ENCODE peak calls at places on chromosome 16, in five cellular contexts. D is A549, L is GM23338, Y is K562, F is GM12878. T is an unnamed sample.

GRCh38 chr16:67110136-67110847 is 551 bp downstream of the PHAF1 start:
- DNase-seq in L (peak), Y (no peak), D (no peak), F (no peak), T (no peak)

GRCh38 chr16:85553436-85554113 is 59.5 kb upstream of the GSE1 start:
- DNase-seq in Y (no peak), L (peak), D (peak), F (no peak), T (peak)

GRCh38 chr16:52471650-52472370 is 75.1 kb downstream of the TOX3 start:
- DNase-seq in Y (no peak), F (no peak), L (no peak), D (peak), T (no peak)

GRCh38 chr16:60123387-60124023 is 1389.4 kb upstream of the GOT2 start:
- DNase-seq in F (no peak), D (no peak), L (no peak), Y (no peak), T (no peak)

GRCh38 chr16:85213926-85214294 is 101.6 kb upstream of the CIBAR2 start:
- DNase-seq in Y (no peak), D (no peak), F (no peak), L (no peak), T (no peak)

GRCh38 chr16:25065899-25066298 is 45.6 kb upstream of the LCMT1 start:
- DNase-seq in Y (peak), L (peak), D (no peak), F (no peak), T (peak)

GRCh38 chr16:68786685-68787418 is 49.8 kb downstream of the CDH1 start:
- DNase-seq in D (peak), Y (no peak), F (no peak), L (no peak), T (peak)

GRCh38 chr16:69611103-69611640 is 45.4 kb downstream of the NFAT5 start:
- DNase-seq in Y (no peak), L (no peak), D (no peak), F (no peak), T (no peak)

GRCh38 chr16:80105160-80105559 is 435.6 kb upstream of the DYNLRB2 start:
- DNase-seq in F (no peak), D (no peak), Y (no peak), L (no peak), T (no peak)

GRCh38 chr16:24999088-24999670 is 16.0 kb downstream of the ARHGAP17 start:
- DNase-seq in D (no peak), L (no peak), F (no peak), Y (no peak), T (no peak)

GRCh38 chr16:20191566-20191965 is 117.9 kb upstream of the GPR139 start:
- DNase-seq in D (no peak), F (no peak), Y (no peak), L (no peak), T (no peak)

GRCh38 chr16:26838931-26839330 is 227.8 kb upstream of the C16orf82 start:
- DNase-seq in D (no peak), F (no peak), L (no peak), Y (no peak), T (no peak)

GRCh38 chr16:24685539-24686432 is 43.7 kb upstream of the TNRC6A start:
- DNase-seq in D (peak), L (peak), F (no peak), Y (peak), T (peak)

GRCh38 chr16:4016648-4017047 is 99.6 kb downstream of the ADCY9 start:
- DNase-seq in F (no peak), D (no peak), Y (no peak), L (no peak), T (no peak)

GRCh38 chr16:12896562-12896961 is 4.8 kb upstream of the SHISA9 start:
- DNase-seq in F (no peak), Y (peak), D (peak), L (peak), T (peak)

GRCh38 chr16:55116165-55116894 is 185.7 kb downstream of the IRX5 start:
- DNase-seq in F (no peak), D (no peak), Y (no peak), L (no peak), T (no peak)

GRCh38 chr16:12225816-12226480 is 249.4 kb downstream of the SNX29 start:
- DNase-seq in F (no peak), Y (no peak), D (no peak), L (no peak), T (no peak)

GRCh38 chr16:55487048-55487803 is 8.2 kb downstream of the MMP2 start:
- DNase-seq in D (no peak), Y (no peak), F (no peak), L (no peak), T (no peak)

GRCh38 chr16:27127293-27127692 is 60.6 kb downstream of the C16orf82 start:
- DNase-seq in F (no peak), L (no peak), Y (no peak), D (no peak), T (no peak)

GRCh38 chr16:69179255-69180010 is 7.5 kb upstream of the SNTB2 start:
- DNase-seq in F (no peak), Y (no peak), D (peak), L (no peak), T (peak)

GRCh38 chr16:85605051-85605911 is 7.8 kb upstream of the GSE1 start:
- DNase-seq in Y (no peak), D (no peak), L (no peak), F (no peak), T (no peak)

GRCh38 chr16:2365895-2366294 is 25.4 kb upstream of the ABCA3 start:
- DNase-seq in Y (no peak), L (no peak), D (no peak), F (no peak), T (no peak)

GRCh38 chr16:68289621-68290329 is 21.0 kb downstream of the SLC7A6OS start:
- DNase-seq in F (peak), L (no peak), D (no peak), Y (peak), T (no peak)

GRCh38 chr16:85192736-85193493 is 80.6 kb upstream of the CIBAR2 start:
- DNase-seq in D (no peak), L (no peak), Y (no peak), F (no peak), T (no peak)

GRCh38 chr16:69823831-69824563 is 61.9 kb downstream of the WWP2 start:
- DNase-seq in D (no peak), Y (no peak), F (peak), L (no peak), T (no peak)

GRCh38 chr16:9370071-9370491 is 278.6 kb downstream of the HAPSTR1 start:
- DNase-seq in F (no peak), L (peak), Y (no peak), D (no peak), T (no peak)

GRCh38 chr16:10521681-10522274 is 58.6 kb downstream of the EMP2 start:
- DNase-seq in L (peak), Y (peak), F (no peak), D (peak), T (peak)

GRCh38 chr16:11112723-11113348 is 143.2 kb downstream of the SOCS1 start:
- DNase-seq in Y (peak), D (no peak), F (peak), L (no peak), T (no peak)

GRCh38 chr16:66434619-66435430 is 7.7 kb downstream of the BEAN1 start:
- DNase-seq in Y (no peak), F (no peak), L (peak), D (no peak), T (peak)

GRCh38 chr16:85955566-85955965 is 56.6 kb downstream of the IRF8 start:
- DNase-seq in F (no peak), L (no peak), Y (no peak), D (no peak), T (no peak)

GRCh38 chr16:56880685-56881084 is 15.7 kb downstream of the SLC12A3 start:
- DNase-seq in F (no peak), Y (no peak), D (no peak), L (no peak), T (no peak)

GRCh38 chr16:77763994-77764393 is 24.4 kb upstream of the VAT1L start:
- DNase-seq in D (no peak), Y (no peak), F (no peak), L (no peak), T (no peak)

GRCh38 chr16:59058261-59058660 is 324.1 kb upstream of the GOT2 start:
- DNase-seq in F (no peak), Y (no peak), D (no peak), L (no peak), T (no peak)

GRCh38 chr16:27991876-27992275 is 71.6 kb downstream of the GSG1L start:
- DNase-seq in L (no peak), F (no peak), Y (no peak), D (no peak), T (no peak)

GRCh38 chr16:24045641-24046040 is 209.9 kb downstream of the PRKCB start:
- DNase-seq in L (peak), Y (no peak), D (peak), F (no peak), T (no peak)

GRCh38 chr16:51168755-51169154 is 17.7 kb upstream of the SALL1 start:
- DNase-seq in F (no peak), L (no peak), Y (no peak), D (no peak), T (no peak)

GRCh38 chr16:48155926-48156789 is at the start of gene ABCC12:
- DNase-seq in Y (no peak), L (no peak), F (no peak), D (no peak), T (no peak)

GRCh38 chr16:48156790-48157209 is 1.0 kb upstream of the ABCC12 start:
- DNase-seq in F (no peak), D (peak), Y (peak), L (peak), T (peak)

GRCh38 chr16:48153689-48154265 is 2.0 kb downstream of the ABCC12 start:
- DNase-seq in D (no peak), Y (no peak), L (no peak), F (no peak), T (no peak)

GRCh38 chr16:48157302-48157701 is 1.5 kb upstream of the ABCC12 start:
- DNase-seq in D (no peak), Y (no peak), L (no peak), F (no peak), T (no peak)

DNA sequence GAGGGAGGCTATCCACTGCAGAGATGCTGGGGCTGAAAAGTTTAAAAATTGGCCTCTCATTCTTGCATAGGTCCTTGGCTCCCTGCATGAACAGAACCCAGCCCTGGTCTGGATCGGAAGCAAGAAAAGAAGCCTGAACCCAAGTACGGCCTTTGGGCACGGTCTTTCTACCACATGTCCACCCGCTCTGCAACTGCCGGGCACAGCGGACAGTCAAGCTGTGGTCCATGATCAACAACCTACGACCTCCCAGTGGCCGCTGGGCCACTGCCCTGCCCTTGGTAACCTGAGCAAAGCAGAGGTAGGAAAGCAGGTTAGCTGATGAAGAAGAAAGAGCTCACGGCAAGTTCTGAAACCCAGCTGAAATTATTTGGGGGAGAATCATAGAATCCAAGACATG is 3.6 kb downstream of the ABCC12 start:
- DNase-seq in F (no peak), L (no peak), D (no peak), Y (no peak), T (no peak)
- TF ChIP-seq JUNB in F (no peak), L (no peak), D (no peak), Y (no peak), T (no peak)

GRCh38 chr16:79007614-79008013 is 592.9 kb downstream of the MAF start:
- DNase-seq in F (no peak), L (no peak), D (no peak), Y (no peak), T (no peak)

GRCh38 chr16:79011282-79011681 is 589.3 kb downstream of the MAF start:
- DNase-seq in D (no peak), F (no peak), Y (no peak), L (no peak), T (no peak)

GRCh38 chr16:79008869-79009179 is 591.7 kb downstream of the MAF start:
- DNase-seq in Y (no peak), F (no peak), D (no peak), L (no peak), T (no peak)

GRCh38 chr16:79008036-79008868 is 592.3 kb downstream of the MAF start:
- DNase-seq in D (no peak), F (no peak), L (no peak), Y (peak), T (no peak)

GRCh38 chr16:79009911-79010310 is 590.6 kb downstream of the MAF start:
- DNase-seq in F (no peak), Y (no peak), L (no peak), D (no peak), T (no peak)
- TF ChIP-seq JUNB in F (no peak), Y (no peak), L (no peak), D (no peak), T (no peak)

GRCh38 chr16:87578531-87578930 is 23.8 kb upstream of the JPH3 start:
- DNase-seq in Y (no peak), D (no peak), F (no peak), L (no peak), T (no peak)

GRCh38 chr16:87571868-87572244 is 30.5 kb upstream of the JPH3 start:
- DNase-seq in F (no peak), L (no peak), Y (no peak), D (no peak), T (no peak)

GRCh38 chr16:87576191-87576590 is 26.1 kb upstream of the JPH3 start:
- DNase-seq in D (no peak), Y (no peak), F (no peak), L (peak), T (no peak)

GRCh38 chr16:87572959-87573358 is 29.3 kb upstream of the JPH3 start:
- DNase-seq in F (no peak), D (no peak), Y (no peak), L (no peak), T (no peak)

GRCh38 chr16:87575027-87575804 is 27.1 kb upstream of the JPH3 start:
- DNase-seq in D (peak), Y (peak), F (no peak), L (peak), T (no peak)
- TF ChIP-seq JUNB in D (no peak), Y (no peak), F (no peak), L (no peak), T (no peak)

GRCh38 chr16:72371307-72372081 is 199.5 kb upstream of the PMFBP1 start:
- DNase-seq in F (no peak), L (peak), D (peak), Y (no peak), T (no peak)
- TF ChIP-seq JUNB in F (no peak), L (no peak), D (no peak), Y (no peak), T (no peak)

DNA sequence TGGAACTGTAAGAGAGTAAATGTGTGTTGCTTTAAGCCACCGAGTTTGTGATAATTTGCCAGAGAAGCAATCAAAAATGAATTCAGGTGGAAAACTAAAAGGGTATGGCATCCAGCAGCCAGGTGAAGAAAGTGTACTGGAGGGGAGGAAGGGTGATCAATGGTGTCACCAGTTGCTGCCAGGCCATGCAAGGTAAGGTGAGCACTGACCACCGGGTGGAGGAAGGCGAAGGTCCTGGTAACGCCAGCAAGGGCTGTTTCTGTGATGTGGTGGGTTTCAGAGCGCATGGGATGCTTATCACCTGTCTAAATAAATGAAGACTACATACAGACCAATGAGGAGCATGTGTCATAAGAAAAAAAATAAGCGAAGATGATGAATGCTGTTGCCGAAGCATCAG is 6.9 kb downstream of the FA2H start:
- DNase-seq in L (no peak), Y (no peak), F (no peak), D (no peak), T (no peak)
- TF ChIP-seq JUNB in L (no peak), Y (no peak), F (no peak), D (no peak), T (no peak)

DNA sequence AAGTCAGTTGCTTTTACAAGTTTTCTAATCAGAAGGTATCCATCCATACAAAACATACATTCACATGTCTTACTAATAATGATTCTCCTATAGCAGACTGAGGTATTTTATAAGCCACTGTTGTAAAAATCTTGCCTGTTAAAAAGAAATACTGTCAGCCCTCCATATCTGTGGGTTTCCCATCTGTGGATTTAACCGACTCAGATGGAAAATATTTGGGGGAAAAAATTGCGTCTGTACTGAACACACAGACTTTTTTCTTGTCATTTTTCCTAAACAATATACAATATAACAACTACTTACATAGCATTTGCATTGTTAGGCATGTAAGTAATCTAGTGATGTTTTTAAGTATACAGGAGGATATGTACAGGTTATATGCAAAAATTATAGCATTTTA is 90.4 kb downstream of the PARN start:
- DNase-seq in Y (no peak), D (no peak), F (no peak), L (no peak), T (no peak)
- TF ChIP-seq JUNB in Y (no peak), D (no peak), F (no peak), L (no peak), T (no peak)

GRCh38 chr16:82636485-82636884 is 9.7 kb downstream of the CDH13 start:
- DNase-seq in Y (no peak), F (no peak), D (no peak), L (no peak), T (no peak)
- TF ChIP-seq JUNB in Y (no peak), F (no peak), D (no peak), L (no peak), T (no peak)

DNA sequence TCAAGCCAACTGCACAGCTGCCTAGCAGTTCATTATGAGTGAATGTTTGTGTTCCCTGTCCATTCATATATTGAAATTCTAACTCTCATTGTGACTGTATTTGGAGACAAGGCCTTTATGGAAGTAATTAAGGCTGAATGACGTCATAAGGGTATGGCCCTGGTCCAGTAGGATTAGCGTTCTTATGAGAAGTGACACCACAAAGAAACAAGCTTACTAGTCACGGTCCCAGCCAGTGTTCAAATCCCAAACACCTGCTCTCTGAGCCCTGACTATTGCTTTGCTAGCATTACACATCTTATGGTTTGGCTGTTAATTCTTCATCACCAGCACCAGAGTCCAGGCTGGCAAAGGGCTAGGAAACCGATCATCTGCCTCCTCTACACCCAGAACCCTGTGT is 2.2 kb downstream of the ZNF668 start:
- DNase-seq in F (no peak), Y (no peak), D (no peak), L (no peak), T (no peak)
- TF ChIP-seq JUNB in F (peak), Y (no peak), D (no peak), L (no peak), T (no peak)

T was measured in HepG2.